ENCODE peak calls at places on chromosomes 13 and 19, in four cellular contexts. Z is omental fat pad, A is choroid plexus epithelial cell, F is OCI-LY7. S is an unnamed sample.

GRCh38 chr19:31349160-31349881 is at the start of gene TSHZ3:
- DNase-seq in Z (no peak), A (peak; percentile 94), F (no peak), S (peak; percentile 67)

GRCh38 chr13:41652735-41653361 is 195.5 kb downstream of the RGCC start:
- DNase-seq in A (peak; percentile 85), Z (no peak), F (peak; percentile 79), S (no peak)

GRCh38 chr13:36310417-36311108 is 12.9 kb upstream of the CCDC169 start:
- DNase-seq in F (no peak), Z (no peak), A (peak; percentile 55), S (no peak)

GRCh38 chr19:679418-680286 is 3.5 kb downstream of the FSTL3 start:
- DNase-seq in Z (no peak), F (peak; percentile 54), A (peak; percentile 90), S (peak; percentile 69)

GRCh38 chr19:41792513-41793413 is 3.6 kb upstream of the CEACAM3 start:
- DNase-seq in A (peak; percentile 72), F (peak; percentile 78), Z (no peak), S (no peak)

GRCh38 chr13:51397262-51397933 is 55.4 kb downstream of the INTS6 start:
- DNase-seq in F (no peak), A (peak; percentile 92), Z (no peak), S (no peak)

GRCh38 chr13:30026093-30026492 is 175.7 kb upstream of the UBL3 start:
- DNase-seq in Z (no peak), F (no peak), A (peak; percentile 41), S (no peak)

GRCh38 chr19:46842791-46843190 is 7.9 kb downstream of the AP2S1 start:
- DNase-seq in A (no peak), Z (no peak), F (no peak), S (no peak)

GRCh38 chr19:54199401-54199800 is 1.3 kb upstream of the RPS9 start:
- DNase-seq in A (no peak), Z (no peak), F (no peak), S (no peak)

GRCh38 chr19:34960103-34960805 is 3.8 kb downstream of the ZNF792 start:
- DNase-seq in F (no peak), Z (no peak), A (peak; percentile 51), S (no peak)

GRCh38 chr13:46679369-46680180 is 117.4 kb downstream of the ESD start:
- DNase-seq in A (peak; percentile 88), F (peak; percentile 28), Z (no peak), S (no peak)

GRCh38 chr19:13160557-13160956 is 10.3 kb downstream of the IER2 start:
- DNase-seq in A (no peak), Z (no peak), F (no peak), S (no peak)

GRCh38 chr19:34313188-34313587 is 51.8 kb upstream of the GPI start:
- DNase-seq in A (peak; percentile 61), Z (no peak), F (no peak), S (no peak)

GRCh38 chr19:14383898-14384669 is 2.8 kb downstream of the ADGRE5 start:
- DNase-seq in F (peak; percentile 47), Z (no peak), A (peak; percentile 42), S (no peak)

GRCh38 chr19:45498411-45499195 is at the start of gene PPM1N:
- DNase-seq in F (peak; percentile 61), Z (no peak), A (no peak), S (peak; percentile 44)

GRCh38 chr19:46975918-46976782 is 43.5 kb upstream of the NPAS1 start:
- DNase-seq in F (no peak), A (peak; percentile 95), Z (peak; percentile 41), S (no peak)

GRCh38 chr19:1921326-1921725 is 16.1 kb downstream of the ADAT3 start:
- DNase-seq in A (no peak), Z (no peak), F (no peak), S (no peak)

GRCh38 chr13:40777166-40777956 is 6.4 kb upstream of the MRPS31 start:
- DNase-seq in F (peak; percentile 86), A (peak; percentile 71), Z (no peak), S (no peak)

GRCh38 chr19:46394398-46394797 is 19.0 kb downstream of the CCDC8 start:
- DNase-seq in Z (no peak), A (no peak), F (no peak), S (no peak)

GRCh38 chr19:504634-505033 is 2.7 kb upstream of the TPGS1 start:
- DNase-seq in A (no peak), F (no peak), Z (no peak), S (no peak)

GRCh38 chr13:52459668-52460067 is 4.4 kb downstream of the CKAP2 start:
- DNase-seq in A (peak; percentile 45), F (no peak), Z (no peak), S (no peak)

GRCh38 chr13:27619093-27619705 is 1.1 kb downstream of the LNX2 start:
- DNase-seq in Z (no peak), A (peak; percentile 76), F (no peak), S (no peak)

GRCh38 chr13:86725105-86725504 is 925.9 kb upstream of the SLITRK6 start:
- DNase-seq in A (peak; percentile 12), F (no peak), Z (no peak), S (no peak)

GRCh38 chr13:110497003-110497402 is 64.5 kb downstream of the RAB20 start:
- DNase-seq in F (no peak), A (no peak), Z (no peak), S (no peak)
- TF ChIP-seq CTCF in F (no peak), A (no peak), Z (no peak), S (no peak)

GRCh38 chr19:29668746-29669609 is 3.7 kb downstream of the PLEKHF1 start:
- DNase-seq in F (no peak), A (no peak), Z (no peak), S (no peak)
- TF ChIP-seq CTCF in F (peak; percentile 36), A (peak; percentile 45), Z (no peak), S (no peak)

GRCh38 chr19:19120308-19121156 is 17.7 kb downstream of the TMEM161A start:
- DNase-seq in F (peak; percentile 70), A (peak; percentile 97), Z (no peak), S (peak; percentile 86)
- TF ChIP-seq CTCF in F (no peak), A (no peak), Z (no peak), S (no peak)

GRCh38 chr19:15550847-15551182 is 42.5 kb downstream of the CYP4F22 start:
- DNase-seq in F (no peak), A (no peak), Z (no peak), S (no peak)
- TF ChIP-seq CTCF in F (no peak), A (peak; percentile 19), Z (no peak), S (no peak)

GRCh38 chr13:97911311-97912138 is 42.0 kb upstream of the IPO5 start:
- DNase-seq in Z (no peak), A (no peak), F (peak; percentile 21), S (no peak)
- TF ChIP-seq CTCF in Z (no peak), A (peak; percentile 62), F (peak; percentile 62), S (no peak)

DNA sequence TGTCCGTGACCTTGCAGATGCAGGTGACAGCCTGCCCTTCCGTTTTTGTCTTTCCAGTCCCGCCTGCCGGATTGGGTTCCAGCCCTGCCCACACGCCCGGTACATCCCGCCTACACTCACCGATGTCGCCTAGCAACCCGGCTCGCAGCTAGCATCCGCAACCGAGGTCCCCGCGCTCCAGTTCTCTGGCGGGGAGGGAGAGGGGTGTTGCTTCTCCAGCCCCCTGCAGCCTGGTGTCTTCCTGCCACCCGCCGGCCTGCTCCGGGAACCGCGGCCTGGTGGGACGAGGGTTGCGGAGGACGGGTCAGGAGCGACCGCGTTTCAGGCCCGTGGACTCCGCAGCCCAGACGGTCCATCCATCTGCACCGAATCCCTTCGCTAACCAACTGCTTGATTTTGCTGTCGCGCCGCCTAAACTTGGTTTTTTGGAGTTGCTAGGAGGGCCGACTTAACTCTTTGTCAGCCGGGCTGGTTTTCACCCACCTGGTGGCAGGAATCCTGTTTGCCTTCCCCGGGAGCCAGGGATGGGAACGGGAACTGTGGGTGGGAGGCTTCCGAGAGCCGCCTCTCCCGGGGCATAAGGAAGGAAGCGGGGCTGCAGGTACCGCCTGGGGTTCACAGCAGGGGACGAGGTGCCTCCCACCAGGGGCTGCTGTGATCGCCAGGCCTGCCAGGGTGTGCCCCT is 15.4 kb upstream of the MATK start:
- DNase-seq in A (no peak), Z (no peak), F (no peak), S (no peak)
- TF ChIP-seq CTCF in A (peak; percentile 34), Z (no peak), F (no peak), S (peak; percentile 32)